ENCODE peak calls at places on chromosomes 7 and 10, in seven cellular contexts. L is sigmoid colon, V is iris pigment epithelial cell, N is SK-N-SH, C is heart right ventricle, J is ovary, Q is ACHN. G is an unnamed sample.

GRCh38 chr10:52108236-52108635 is 205.8 kb upstream of the DKK1 start:
- DNase-seq in J (no peak), V (no peak), L (no peak), Q (no peak), C (no peak), N (no peak), G (no peak)

GRCh38 chr10:74262856-74263255 is 111.8 kb downstream of the ADK start:
- DNase-seq in L (no peak), N (no peak), J (no peak), Q (no peak), C (no peak), V (peak), G (no peak)

GRCh38 chr10:4382811-4383210 is 443.2 kb upstream of the AKR1E2 start:
- DNase-seq in C (no peak), N (no peak), Q (no peak), J (no peak), L (no peak), V (no peak), G (no peak)

GRCh38 chr7:19404912-19405329 is 259.7 kb upstream of the FERD3L start:
- DNase-seq in Q (peak), J (no peak), N (no peak), C (no peak), L (no peak), V (peak), G (no peak)

GRCh38 chr10:93496322-93497041 is at the start of gene CEP55:
- DNase-seq in L (peak), Q (peak), N (peak), C (peak), V (peak), J (peak), G (peak)

GRCh38 chr7:75617634-75618234 is 121.0 kb downstream of the HIP1 start:
- DNase-seq in V (peak), L (peak), J (no peak), Q (no peak), C (peak), N (no peak), G (peak)

GRCh38 chr7:105760549-105761447 is 115.6 kb downstream of the ATXN7L1 start:
- DNase-seq in L (no peak), Q (no peak), J (no peak), C (no peak), V (no peak), N (no peak), G (no peak)

GRCh38 chr7:46932266-46932655 is 649.6 kb downstream of the TNS3 start:
- DNase-seq in Q (no peak), N (no peak), C (no peak), V (no peak), J (no peak), L (no peak), G (no peak)

GRCh38 chr10:113000454-113000853 is 50.4 kb downstream of the TCF7L2 start:
- DNase-seq in L (no peak), J (no peak), N (no peak), C (no peak), Q (no peak), V (no peak), G (no peak)

GRCh38 chr7:91913612-91914011 is 27.1 kb upstream of the AKAP9 start:
- DNase-seq in L (no peak), C (no peak), N (no peak), V (peak), J (no peak), Q (no peak), G (no peak)

GRCh38 chr10:92891885-92892705 is 43.8 kb downstream of the EXOC6 start:
- DNase-seq in V (peak), L (peak), C (no peak), Q (peak), J (peak), N (peak), G (peak)

GRCh38 chr7:137953692-137954470 is 48.0 kb downstream of the CREB3L2 start:
- DNase-seq in V (peak), Q (peak), N (no peak), J (no peak), C (no peak), L (no peak), G (peak)

GRCh38 chr7:123351506-123352225 is 151.9 kb upstream of the SLC13A1 start:
- DNase-seq in V (no peak), Q (no peak), N (no peak), C (no peak), J (no peak), L (no peak), G (no peak)

GRCh38 chr10:114246679-114247305 is 7.7 kb downstream of the VWA2 start:
- DNase-seq in L (no peak), V (no peak), C (no peak), Q (peak), J (no peak), N (no peak), G (no peak)

GRCh38 chr10:26950934-26951333 is 90.2 kb upstream of the ABI1 start:
- DNase-seq in Q (no peak), L (no peak), C (no peak), N (no peak), J (no peak), V (no peak), G (no peak)

GRCh38 chr7:17405786-17406185 is 107.3 kb downstream of the AHR start:
- DNase-seq in V (peak), C (no peak), L (no peak), N (no peak), J (no peak), Q (peak), G (peak)

GRCh38 chr7:124071843-124072242 is 39.0 kb upstream of the TMEM229A start:
- DNase-seq in C (no peak), Q (no peak), V (no peak), L (no peak), J (no peak), N (no peak), G (no peak)

GRCh38 chr7:108066486-108066885 is 63.5 kb upstream of the LAMB1 start:
- DNase-seq in J (no peak), L (no peak), V (no peak), Q (no peak), C (no peak), N (no peak), G (no peak)

GRCh38 chr10:125060486-125060850 is 99.9 kb downstream of the CTBP2 start:
- DNase-seq in Q (peak), J (no peak), N (no peak), V (peak), L (no peak), C (no peak), G (no peak)

GRCh38 chr7:38306914-38307313 is 33.5 kb upstream of the TARP start:
- DNase-seq in L (no peak), V (no peak), J (no peak), N (no peak), Q (no peak), C (no peak), G (no peak)

GRCh38 chr7:5248201-5248885 is 34.4 kb upstream of the SLC29A4 start:
- DNase-seq in J (peak), Q (no peak), N (no peak), V (peak), C (peak), L (peak), G (no peak)

GRCh38 chr10:28241766-28242399 is 61.0 kb downstream of the MPP7 start:
- DNase-seq in J (no peak), V (peak), Q (peak), L (no peak), C (no peak), N (peak), G (peak)

GRCh38 chr10:124557167-124557566 is 95.5 kb downstream of the LHPP start:
- DNase-seq in N (no peak), J (no peak), Q (no peak), L (no peak), V (no peak), C (no peak), G (no peak)

GRCh38 chr7:27199820-27200760 is at the start of gene HOXA13:
- DNase-seq in V (no peak), N (peak), Q (peak), J (no peak), L (peak), C (no peak), G (no peak)

GRCh38 chr7:24971333-24972165 is 8.4 kb downstream of the OSBPL3 start:
- DNase-seq in C (no peak), J (no peak), N (peak), Q (peak), V (peak), L (no peak), G (no peak)